ENCODE peak calls at places on chromosome 5, in four cellular contexts. N is ureter; M is activated naive CD4-positive, alpha-beta T cell treated with anti-CD3 and anti-CD28 coated beads for 36 hours; U is stimulated activated CD8-positive, alpha-beta memory T cell treated with anti-CD3 and anti-CD28 coated beads, Interleukin-7, amount 100 ng/mL, for 1 hour. R is an unnamed sample.

GRCh38 chr5:61167382-61167781 is 5.1 kb upstream of the SMIM15 start:
- DNase-seq in M (peak; percentile 22), U (no peak), N (no peak), R (peak; percentile 70)

GRCh38 chr5:83924891-83925290 is 204.2 kb upstream of the HAPLN1 start:
- DNase-seq in N (no peak), M (no peak), U (no peak), R (no peak)

GRCh38 chr5:646396-647201 is 34.5 kb downstream of the CEP72 start:
- DNase-seq in U (no peak), M (no peak), N (no peak), R (no peak)

GRCh38 chr5:149223081-149223848 is 48.4 kb upstream of the AFAP1L1 start:
- DNase-seq in U (no peak), M (no peak), N (no peak), R (no peak)

GRCh38 chr5:93422652-93423332 is 158.2 kb downstream of the NR2F1-AS1 start:
- DNase-seq in N (no peak), U (no peak), M (no peak), R (no peak)

GRCh38 chr5:170195876-170196275 is 36.9 kb upstream of the C5orf58 start:
- DNase-seq in M (no peak), N (no peak), U (no peak), R (no peak)

GRCh38 chr5:172322028-172322965 is 38.7 kb upstream of the UBTD2 start:
- DNase-seq in N (no peak), U (no peak), M (no peak), R (no peak)

GRCh38 chr5:137395011-137395755 is 103.9 kb downstream of the SPOCK1 start:
- DNase-seq in M (no peak), N (no peak), U (no peak), R (no peak)

GRCh38 chr5:172076783-172077244 is 70.4 kb upstream of the FBXW11 start:
- DNase-seq in N (no peak), U (no peak), M (no peak), R (no peak)

GRCh38 chr5:132271251-132272246 is 14.1 kb downstream of the PDLIM4 start:
- DNase-seq in M (peak; percentile 49), N (peak; percentile 42), U (no peak), R (no peak)

GRCh38 chr5:2757563-2758311 is 6.3 kb upstream of the IRX2 start:
- DNase-seq in N (no peak), U (no peak), M (no peak), R (peak; percentile 63)

GRCh38 chr5:71882826-71883744 is 164.0 kb downstream of the CARTPT start:
- DNase-seq in U (no peak), N (no peak), M (no peak), R (no peak)

GRCh38 chr5:57176350-57176857 is 2.5 kb downstream of the GPBP1 start:
- DNase-seq in N (no peak), U (no peak), M (no peak), R (peak; percentile 15)